ENCODE peak calls at places on chromosomes 11 and 22, in six cellular contexts. One of them, this sample, is unnamed.

GRCh38 chr11:121095561-121095960 is 5.5 kb upstream of the TECTA start:
- DNase-seq in osteocyte: no peak
- DNase-seq in IMR-90: no peak
- DNase-seq in H9: no peak
- DNase-seq in upper lobe of right lung: no peak
- DNase-seq in endodermal cell: no peak
- DNase-seq in this sample: no peak

GRCh38 chr11:33461726-33462125 is 204.5 kb downstream of the HIPK3 start:
- DNase-seq in osteocyte: no peak
- DNase-seq in endodermal cell: no peak
- DNase-seq in H9: no peak
- DNase-seq in upper lobe of right lung: no peak
- DNase-seq in IMR-90: no peak
- DNase-seq in this sample: no peak

GRCh38 chr22:18112440-18112839 is 1.8 kb downstream of the TUBA8 start:
- DNase-seq in IMR-90: no peak
- DNase-seq in H9: no peak
- DNase-seq in endodermal cell: no peak
- DNase-seq in upper lobe of right lung: no peak
- DNase-seq in osteocyte: no peak
- DNase-seq in this sample: no peak

GRCh38 chr22:40691532-40691931 is 12.2 kb downstream of the MCHR1 start:
- DNase-seq in IMR-90: no peak
- DNase-seq in upper lobe of right lung: no peak
- DNase-seq in osteocyte: no peak
- DNase-seq in endodermal cell: no peak
- DNase-seq in H9: no peak
- DNase-seq in this sample: no peak

GRCh38 chr22:22386602-22387385 is 121.7 kb downstream of the ZNF280B start:
- DNase-seq in endodermal cell: peak; percentile 68
- DNase-seq in upper lobe of right lung: no peak
- DNase-seq in H9: no peak
- DNase-seq in IMR-90: no peak
- DNase-seq in osteocyte: peak; percentile 56
- DNase-seq in this sample: no peak

GRCh38 chr11:119318240-119319135 is 1.6 kb upstream of the MCAM start:
- DNase-seq in upper lobe of right lung: no peak
- DNase-seq in endodermal cell: peak; percentile 88
- DNase-seq in osteocyte: no peak
- DNase-seq in H9: peak; percentile 82
- DNase-seq in IMR-90: peak; percentile 81
- DNase-seq in this sample: no peak

GRCh38 chr11:65576867-65577755 is 1.3 kb downstream of the EHBP1L1 start:
- DNase-seq in H9: no peak
- DNase-seq in IMR-90: peak; percentile 43
- DNase-seq in osteocyte: no peak
- DNase-seq in endodermal cell: no peak
- DNase-seq in upper lobe of right lung: peak; percentile 88
- DNase-seq in this sample: no peak

GRCh38 chr11:70507466-70508230 is 109.3 kb downstream of the CTTN start:
- DNase-seq in endodermal cell: no peak
- DNase-seq in H9: no peak
- DNase-seq in osteocyte: no peak
- DNase-seq in upper lobe of right lung: peak; percentile 40
- DNase-seq in IMR-90: no peak
- DNase-seq in this sample: no peak

GRCh38 chr22:45007946-45008852 is 1.6 kb downstream of the PHF21B start:
- DNase-seq in endodermal cell: peak; percentile 86
- DNase-seq in H9: peak; percentile 60
- DNase-seq in IMR-90: no peak
- DNase-seq in upper lobe of right lung: no peak
- DNase-seq in osteocyte: no peak
- DNase-seq in this sample: peak; percentile 65

GRCh38 chr11:133699071-133699470 is 146.2 kb downstream of the SPATA19 start:
- DNase-seq in endodermal cell: no peak
- DNase-seq in IMR-90: no peak
- DNase-seq in upper lobe of right lung: no peak
- DNase-seq in H9: no peak
- DNase-seq in osteocyte: no peak
- DNase-seq in this sample: no peak

GRCh38 chr11:83035070-83035854 is 36.4 kb downstream of the RAB30 start:
- DNase-seq in endodermal cell: no peak
- DNase-seq in osteocyte: no peak
- DNase-seq in H9: no peak
- DNase-seq in upper lobe of right lung: no peak
- DNase-seq in IMR-90: no peak
- DNase-seq in this sample: no peak

GRCh38 chr22:32478994-32479393 is 4.4 kb downstream of the FBXO7 start:
- DNase-seq in osteocyte: no peak
- DNase-seq in endodermal cell: no peak
- DNase-seq in H9: no peak
- DNase-seq in IMR-90: peak; percentile 28
- DNase-seq in upper lobe of right lung: no peak
- DNase-seq in this sample: no peak

GRCh38 chr11:43547411-43547718 is 133.2 kb upstream of the HSD17B12 start:
- DNase-seq in upper lobe of right lung: peak; percentile 67
- DNase-seq in endodermal cell: no peak
- DNase-seq in osteocyte: no peak
- DNase-seq in H9: no peak
- DNase-seq in IMR-90: no peak
- DNase-seq in this sample: peak; percentile 40

GRCh38 chr11:121352301-121352891 is 59.8 kb downstream of the SC5D start:
- DNase-seq in H9: no peak
- DNase-seq in upper lobe of right lung: no peak
- DNase-seq in osteocyte: no peak
- DNase-seq in IMR-90: no peak
- DNase-seq in endodermal cell: no peak
- DNase-seq in this sample: no peak

GRCh38 chr11:99419991-99420390 is 399.2 kb downstream of the CNTN5 start:
- DNase-seq in endodermal cell: no peak
- DNase-seq in upper lobe of right lung: no peak
- DNase-seq in osteocyte: no peak
- DNase-seq in IMR-90: no peak
- DNase-seq in H9: no peak
- DNase-seq in this sample: no peak

GRCh38 chr22:30212363-30212995 is 34.1 kb downstream of the LIF start:
- DNase-seq in osteocyte: no peak
- DNase-seq in H9: no peak
- DNase-seq in IMR-90: peak; percentile 95
- DNase-seq in upper lobe of right lung: peak; percentile 91
- DNase-seq in endodermal cell: no peak
- DNase-seq in this sample: no peak

GRCh38 chr11:100711984-100712383 is 24.9 kb downstream of the ARHGAP42 start:
- DNase-seq in IMR-90: no peak
- DNase-seq in endodermal cell: no peak
- DNase-seq in H9: no peak
- DNase-seq in osteocyte: no peak
- DNase-seq in upper lobe of right lung: no peak
- DNase-seq in this sample: no peak

GRCh38 chr11:8016396-8016949 is 29.3 kb downstream of the EIF3F start:
- DNase-seq in H9: peak; percentile 73
- DNase-seq in endodermal cell: peak; percentile 86
- DNase-seq in osteocyte: peak; percentile 36
- DNase-seq in IMR-90: no peak
- DNase-seq in upper lobe of right lung: peak; percentile 6
- DNase-seq in this sample: no peak

GRCh38 chr22:48369789-48370507 is 1457.7 kb downstream of the BRD1 start:
- DNase-seq in osteocyte: peak; percentile 73
- DNase-seq in endodermal cell: peak; percentile 80
- DNase-seq in H9: peak; percentile 84
- DNase-seq in IMR-90: no peak
- DNase-seq in upper lobe of right lung: no peak
- DNase-seq in this sample: no peak

GRCh38 chr11:103897156-103897555 is 139.3 kb upstream of the DDI1 start:
- DNase-seq in endodermal cell: no peak
- DNase-seq in H9: no peak
- DNase-seq in IMR-90: peak; percentile 35
- DNase-seq in osteocyte: no peak
- DNase-seq in upper lobe of right lung: no peak
- DNase-seq in this sample: no peak

GRCh38 chr22:19687561-19688300 is 26.6 kb upstream of the SEPTIN5 start:
- DNase-seq in upper lobe of right lung: peak; percentile 74
- DNase-seq in endodermal cell: peak; percentile 36
- DNase-seq in IMR-90: no peak
- DNase-seq in osteocyte: no peak
- DNase-seq in H9: no peak
- DNase-seq in this sample: no peak

GRCh38 chr11:126079640-126080205 is 17.1 kb upstream of the CDON start:
- DNase-seq in osteocyte: no peak
- DNase-seq in H9: peak; percentile 78
- DNase-seq in IMR-90: no peak
- DNase-seq in endodermal cell: peak; percentile 89
- DNase-seq in upper lobe of right lung: no peak
- DNase-seq in this sample: no peak

GRCh38 chr22:48208894-48209293 is 1446.4 kb downstream of the TBC1D22A start:
- DNase-seq in endodermal cell: no peak
- DNase-seq in osteocyte: peak; percentile 76
- DNase-seq in IMR-90: no peak
- DNase-seq in upper lobe of right lung: no peak
- DNase-seq in H9: no peak
- DNase-seq in this sample: no peak

GRCh38 chr22:26949193-26949592 is 291.8 kb downstream of the MIAT start:
- DNase-seq in IMR-90: peak; percentile 19
- DNase-seq in upper lobe of right lung: no peak
- DNase-seq in endodermal cell: peak; percentile 80
- DNase-seq in osteocyte: no peak
- DNase-seq in H9: no peak
- DNase-seq in this sample: peak; percentile 66

GRCh38 chr22:25081409-25081824 is 118.2 kb upstream of the CRYBB3 start:
- DNase-seq in endodermal cell: peak; percentile 80
- DNase-seq in H9: no peak
- DNase-seq in osteocyte: no peak
- DNase-seq in IMR-90: peak; percentile 4
- DNase-seq in upper lobe of right lung: no peak
- DNase-seq in this sample: peak; percentile 30

GRCh38 chr22:25898707-25899365 is 156.8 kb downstream of the MYO18B start:
- DNase-seq in upper lobe of right lung: no peak
- DNase-seq in H9: peak; percentile 51
- DNase-seq in endodermal cell: peak; percentile 77
- DNase-seq in IMR-90: no peak
- DNase-seq in osteocyte: peak; percentile 56
- DNase-seq in this sample: no peak

GRCh38 chr22:27242474-27242873 is 559.1 kb downstream of the MN1 start:
- DNase-seq in H9: no peak
- DNase-seq in upper lobe of right lung: no peak
- DNase-seq in osteocyte: no peak
- DNase-seq in IMR-90: no peak
- DNase-seq in endodermal cell: no peak
- DNase-seq in this sample: no peak

GRCh38 chr22:46062971-46063631 is 86.1 kb upstream of the WNT7B start:
- DNase-seq in upper lobe of right lung: peak; percentile 54
- DNase-seq in IMR-90: no peak
- DNase-seq in osteocyte: no peak
- DNase-seq in endodermal cell: peak; percentile 26
- DNase-seq in H9: no peak
- DNase-seq in this sample: no peak

GRCh38 chr22:45896961-45897538 is 79.9 kb downstream of the WNT7B start:
- DNase-seq in IMR-90: no peak
- DNase-seq in osteocyte: no peak
- DNase-seq in endodermal cell: no peak
- DNase-seq in upper lobe of right lung: peak; percentile 48
- DNase-seq in H9: no peak
- DNase-seq in this sample: no peak

GRCh38 chr11:63683133-63683991 is 2.1 kb downstream of the RTN3 start:
- DNase-seq in osteocyte: no peak
- DNase-seq in IMR-90: peak; percentile 53
- DNase-seq in upper lobe of right lung: no peak
- DNase-seq in endodermal cell: no peak
- DNase-seq in H9: no peak
- DNase-seq in this sample: no peak

GRCh38 chr22:42385691-42386090 is 46.5 kb downstream of the NFAM1 start:
- DNase-seq in osteocyte: no peak
- DNase-seq in endodermal cell: no peak
- DNase-seq in upper lobe of right lung: no peak
- DNase-seq in H9: no peak
- DNase-seq in IMR-90: no peak
- DNase-seq in this sample: no peak

GRCh38 chr11:118911880-118912741 is 13.6 kb downstream of the BCL9L start:
- DNase-seq in osteocyte: peak; percentile 95
- DNase-seq in upper lobe of right lung: peak; percentile 88
- DNase-seq in H9: peak; percentile 98
- DNase-seq in IMR-90: peak; percentile 93
- DNase-seq in endodermal cell: peak; percentile 98
- DNase-seq in this sample: peak; percentile 69

GRCh38 chr22:45579806-45580702 is 77.4 kb downstream of the FBLN1 start:
- DNase-seq in endodermal cell: no peak
- DNase-seq in upper lobe of right lung: no peak
- DNase-seq in osteocyte: no peak
- DNase-seq in IMR-90: no peak
- DNase-seq in H9: no peak
- DNase-seq in this sample: no peak

DNA sequence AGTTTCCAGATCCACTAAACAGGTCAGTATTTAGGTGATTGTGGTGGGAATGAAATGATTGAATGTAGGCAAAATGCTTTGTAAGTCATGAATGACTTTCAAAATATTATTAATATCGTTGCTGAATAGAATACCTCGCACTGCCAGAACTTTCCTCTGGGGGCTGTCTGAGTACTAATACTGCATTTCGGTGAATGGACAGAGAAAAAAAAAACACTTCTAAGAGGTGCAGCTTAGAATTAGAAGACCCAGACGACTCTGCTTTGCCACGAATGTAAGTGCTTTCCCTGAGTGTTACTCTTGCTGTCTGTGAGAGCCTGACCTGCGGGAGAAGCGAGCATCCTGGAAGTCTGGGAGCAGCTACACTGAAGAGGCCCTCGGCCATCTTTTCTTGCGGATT is 95.0 kb downstream of the SCN3B start:
- DNase-seq in endodermal cell: no peak
- DNase-seq in H9: no peak
- DNase-seq in osteocyte: no peak
- DNase-seq in upper lobe of right lung: no peak
- DNase-seq in IMR-90: peak; percentile 36
- DNase-seq in this sample: no peak
- TF ChIP-seq CTCF in endodermal cell: peak; percentile 45
- TF ChIP-seq CTCF in H9: no peak
- TF ChIP-seq CTCF in osteocyte: peak; percentile 10
- TF ChIP-seq CTCF in upper lobe of right lung: peak; percentile 5
- TF ChIP-seq CTCF in IMR-90: peak; percentile 31
- TF ChIP-seq CTCF in this sample: peak; percentile 19

GRCh38 chr11:45232341-45233080 is 53.6 kb downstream of the SYT13 start:
- DNase-seq in H9: no peak
- DNase-seq in osteocyte: no peak
- DNase-seq in upper lobe of right lung: no peak
- DNase-seq in IMR-90: no peak
- DNase-seq in endodermal cell: peak; percentile 57
- DNase-seq in this sample: no peak
- TF ChIP-seq CTCF in H9: no peak
- TF ChIP-seq CTCF in osteocyte: no peak
- TF ChIP-seq CTCF in upper lobe of right lung: no peak
- TF ChIP-seq CTCF in IMR-90: no peak
- TF ChIP-seq CTCF in endodermal cell: no peak
- TF ChIP-seq CTCF in this sample: no peak

GRCh38 chr11:18253222-18253621 is 4.8 kb upstream of the SAA2 start:
- DNase-seq in IMR-90: no peak
- DNase-seq in upper lobe of right lung: no peak
- DNase-seq in osteocyte: peak; percentile 21
- DNase-seq in endodermal cell: peak; percentile 14
- DNase-seq in H9: no peak
- DNase-seq in this sample: no peak
- TF ChIP-seq CTCF in IMR-90: no peak
- TF ChIP-seq CTCF in upper lobe of right lung: no peak
- TF ChIP-seq CTCF in osteocyte: no peak
- TF ChIP-seq CTCF in endodermal cell: peak; percentile 46
- TF ChIP-seq CTCF in H9: no peak
- TF ChIP-seq CTCF in this sample: no peak

GRCh38 chr22:35684270-35684700 is 33.4 kb upstream of the APOL5 start:
- DNase-seq in upper lobe of right lung: no peak
- DNase-seq in H9: peak; percentile 59
- DNase-seq in osteocyte: peak; percentile 32
- DNase-seq in endodermal cell: peak; percentile 75
- DNase-seq in IMR-90: peak; percentile 38
- DNase-seq in this sample: no peak
- TF ChIP-seq CTCF in upper lobe of right lung: no peak
- TF ChIP-seq CTCF in H9: peak; percentile 54
- TF ChIP-seq CTCF in osteocyte: peak; percentile 37
- TF ChIP-seq CTCF in endodermal cell: peak; percentile 60
- TF ChIP-seq CTCF in IMR-90: peak; percentile 47
- TF ChIP-seq CTCF in this sample: no peak

This sample was measured in nephron progenitor cell.